ENCODE peak calls at places on chromosomes 5 and 9, in nine cellular contexts. I is Peyer's patch, E is gastrocnemius medialis, Y is A549, K is heart left ventricle, Z is endothelial cell of umbilical vein, W is tibial nerve, G is thyroid gland, F is H1. J is an unnamed sample.
A peak's percentile ranks its signal among the peaks of the same experiment; 100 is the strongest.

GRCh38 chr5:173984218-173984617 is 4.8 kb upstream of the C5orf47 start:
- DNase-seq in I (no peak), E (no peak), Y (peak; percentile 49), K (no peak), Z (peak; percentile 11), W (no peak), G (no peak), F (peak; percentile 50), J (no peak)

GRCh38 chr9:117034862-117035261 is 347.8 kb downstream of the TRIM32 start:
- DNase-seq in I (no peak), E (no peak), Y (peak; percentile 1), K (no peak), Z (no peak), W (no peak), G (no peak), F (peak; percentile 74), J (no peak)

GRCh38 chr9:110143969-110144545 is 63.9 kb downstream of the C9orf152 start:
- DNase-seq in I (peak; percentile 54), E (no peak), Y (no peak), K (no peak), Z (no peak), W (no peak), G (no peak), F (no peak), J (no peak)

GRCh38 chr9:92807031-92807756 is 42.6 kb upstream of the BICD2 start:
- DNase-seq in I (no peak), E (no peak), Y (no peak), K (no peak), Z (no peak), W (no peak), G (no peak), F (no peak), J (no peak)

GRCh38 chr9:93686880-93687236 is 110.5 kb downstream of the PHF2 start:
- DNase-seq in I (no peak), E (no peak), Y (no peak), K (no peak), Z (no peak), W (no peak), G (no peak), F (no peak), J (no peak)

GRCh38 chr9:31347082-31347617 is 1037.3 kb upstream of the ACO1 start:
- DNase-seq in I (peak; percentile 41), E (no peak), Y (no peak), K (no peak), Z (peak; percentile 83), W (no peak), G (no peak), F (no peak), J (no peak)

GRCh38 chr5:113776832-113777525 is 263.5 kb downstream of the YTHDC2 start:
- DNase-seq in I (no peak), E (no peak), Y (no peak), K (no peak), Z (peak; percentile 54), W (no peak), G (peak; percentile 52), F (no peak), J (no peak)

GRCh38 chr9:126317513-126317912 is 9.1 kb upstream of the MVB12B start:
- DNase-seq in I (no peak), E (peak; percentile 44), Y (no peak), K (no peak), Z (peak; percentile 48), W (no peak), G (peak; percentile 8), F (no peak), J (no peak)

GRCh38 chr5:150443242-150444075 is 6.1 kb downstream of the RPS14 start:
- DNase-seq in I (no peak), E (no peak), Y (no peak), K (no peak), Z (no peak), W (no peak), G (no peak), F (no peak), J (no peak)

DNA sequence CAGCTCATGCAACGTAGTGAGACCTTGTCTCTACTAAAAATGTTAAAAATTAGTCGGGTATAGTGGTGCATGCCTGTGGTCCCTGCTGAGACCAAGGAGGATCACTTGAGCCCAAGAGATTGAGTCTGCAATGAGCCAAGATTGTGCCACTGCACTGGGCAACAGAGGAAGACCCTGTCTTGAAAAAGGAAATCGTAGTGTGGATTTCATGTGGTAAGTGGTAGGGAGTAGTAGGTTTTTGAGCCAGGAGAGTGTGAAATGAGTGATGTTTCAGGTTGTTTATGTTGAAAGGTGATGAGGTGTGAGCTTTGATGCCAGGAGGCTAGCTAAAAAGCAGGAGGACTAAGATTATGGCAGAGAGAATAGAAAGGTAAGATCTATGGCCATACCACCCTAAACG is 5.9 kb downstream of the MATR3 start:
- DNase-seq in I (no peak), E (no peak), Y (no peak), K (no peak), Z (no peak), W (no peak), G (no peak), F (no peak), J (no peak)
- H3K4me3 ChIP-seq in I (no peak overlapping the region), E (no peak overlapping the region), Y (no peak overlapping the region), K (no peak overlapping the region), Z (no peak overlapping the region), W (no peak overlapping the region), G (no peak overlapping the region), F (no peak overlapping the region), J (no peak overlapping the region)

DNA sequence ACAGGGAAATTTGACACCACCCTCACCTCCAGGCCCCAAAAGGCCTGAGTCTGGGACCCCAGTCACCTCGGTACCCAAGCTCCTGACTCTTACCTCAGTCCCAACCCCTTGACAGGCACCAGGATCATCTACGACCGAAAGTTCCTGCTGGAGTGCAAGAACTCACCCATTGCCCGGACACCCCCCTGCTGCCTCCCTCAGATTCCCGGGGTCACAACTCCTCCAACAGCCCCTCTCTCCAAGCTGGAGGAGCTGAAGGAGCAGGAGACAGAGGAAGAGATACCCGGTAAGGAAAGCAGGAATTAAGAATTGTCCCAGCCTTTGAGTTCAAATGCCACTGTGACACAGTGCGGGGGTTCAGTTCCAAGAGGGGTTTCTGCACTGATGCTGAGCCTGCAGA is 1.3 kb downstream of the EIF4EBP3 start:
- DNase-seq in I (peak; percentile 12), E (no peak), Y (no peak), K (no peak), Z (no peak), W (no peak), G (no peak), F (no peak), J (no peak)
- TF ChIP-seq POLR2A in I (no peak), E (no peak), Y (no peak), K (no peak), Z (no peak), W (no peak), G (no peak), F (no peak), J (no peak)

GRCh38 chr5:39200081-39200480 is 19.3 kb downstream of the FYB1 start:
- DNase-seq in I (no peak), E (no peak), Y (no peak), K (no peak), Z (no peak), W (no peak), G (no peak), F (no peak), J (no peak)

GRCh38 chr5:39197556-39197955 is 21.8 kb downstream of the FYB1 start:
- DNase-seq in I (no peak), E (no peak), Y (peak; percentile 81), K (no peak), Z (no peak), W (no peak), G (no peak), F (no peak), J (no peak)

GRCh38 chr5:39201160-39201794 is 18.1 kb downstream of the FYB1 start:
- DNase-seq in I (no peak), E (no peak), Y (no peak), K (no peak), Z (no peak), W (no peak), G (no peak), F (no peak), J (no peak)

GRCh38 chr5:39198080-39198479 is 21.3 kb downstream of the FYB1 start:
- DNase-seq in I (no peak), E (no peak), Y (peak; percentile 84), K (no peak), Z (no peak), W (no peak), G (no peak), F (no peak), J (no peak)

GRCh38 chr5:39199335-39199734 is 20.0 kb downstream of the FYB1 start:
- DNase-seq in I (no peak), E (no peak), Y (no peak), K (no peak), Z (no peak), W (no peak), G (no peak), F (no peak), J (no peak)
- H3K4me3 ChIP-seq in I (peak overlapping the region; percentile 23), E (no peak overlapping the region), Y (no peak overlapping the region), K (no peak overlapping the region), Z (no peak overlapping the region), W (no peak overlapping the region), G (no peak overlapping the region), F (no peak overlapping the region), J (no peak overlapping the region)

DNA sequence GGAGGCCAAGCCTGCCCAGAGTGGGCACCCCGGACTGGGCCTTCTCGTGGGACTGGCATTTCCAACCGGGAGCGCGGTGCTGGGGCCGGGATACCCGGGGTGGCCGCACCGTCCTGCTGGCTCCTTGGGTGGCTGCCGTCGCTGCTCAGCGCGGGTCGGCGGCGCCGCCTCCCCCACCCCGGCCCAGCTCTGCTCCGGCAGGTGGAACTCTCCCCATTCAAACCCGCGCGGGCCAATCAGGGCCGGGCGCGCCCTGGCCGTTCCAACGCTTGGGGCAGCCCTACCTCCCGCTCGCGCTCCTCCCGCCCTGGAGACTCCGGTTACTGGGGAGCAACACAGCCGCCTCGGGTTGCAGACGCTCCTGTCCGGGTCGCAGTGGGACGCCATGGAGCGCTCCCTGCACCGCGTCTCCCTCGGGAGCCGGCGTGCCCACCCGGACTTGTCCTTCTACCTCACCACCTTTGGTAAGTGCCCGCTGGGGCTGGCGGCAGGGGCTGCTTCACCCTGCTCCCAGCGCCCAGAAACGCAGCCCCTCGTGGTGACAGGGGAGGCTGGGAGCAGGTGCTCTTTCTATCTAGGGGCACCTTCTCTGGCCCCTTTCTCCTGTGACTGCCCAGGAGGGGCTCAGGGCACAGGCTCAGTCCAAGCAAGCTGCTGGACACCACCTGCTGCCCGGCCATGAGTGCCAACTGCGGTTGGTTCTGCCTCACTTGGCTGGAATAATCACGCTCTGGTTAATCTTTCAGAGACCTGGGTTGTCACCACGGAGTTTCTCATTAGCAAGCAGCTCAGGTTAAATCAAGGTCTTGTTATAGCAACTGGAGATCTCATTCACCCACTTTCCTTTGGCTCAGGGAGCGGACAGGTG is at the start of gene RGS3:
- DNase-seq in I (no peak), E (peak; percentile 60), Y (peak; percentile 68), K (peak; percentile 73), Z (peak; percentile 48), W (no peak), G (peak; percentile 86), F (peak; percentile 88), J (no peak)
- TF ChIP-seq POLR2A in I (peak; percentile 54), E (peak; percentile 34), Y (no peak), K (peak; percentile 11), Z (no peak), W (no peak), G (peak; percentile 67), F (no peak), J (no peak)

GRCh38 chr5:38843665-38844064 is 2.1 kb upstream of the OSMR start:
- DNase-seq in I (no peak), E (no peak), Y (no peak), K (no peak), Z (no peak), W (no peak), G (no peak), F (no peak), J (no peak)
- H3K4me3 ChIP-seq in I (no peak overlapping the region), E (no peak overlapping the region), Y (peak overlapping the region; percentile 94), K (no peak overlapping the region), Z (no peak overlapping the region), W (no peak overlapping the region), G (no peak overlapping the region), F (no peak overlapping the region), J (no peak overlapping the region)

J was measured in esophagus squamous epithelium.